ENCODE peak calls at places on chromosomes 3 and 15, in eight cellular contexts. B is mesendoderm; Y is OCI-LY7; W is heart right ventricle; L is hepatocyte; C is mucosa of descending colon; P is CD8-positive, alpha-beta memory T cell; O is GM23338. N is an unnamed sample.

GRCh38 chr3:30610702-30611410 is 4.5 kb downstream of the TGFBR2 start:
- DNase-seq in Y (no peak), W (no peak), L (no peak), C (no peak), B (no peak), P (no peak), O (no peak), N (no peak)

GRCh38 chr3:114344492-114344891 is 50.7 kb downstream of the TIGIT start:
- DNase-seq in B (no peak), W (no peak), Y (no peak), O (no peak), L (no peak), P (no peak), C (no peak), N (no peak)

GRCh38 chr3:20197775-20198174 is 11.8 kb upstream of the SGO1 start:
- DNase-seq in B (peak; percentile 22), O (no peak), Y (no peak), C (no peak), L (peak; percentile 71), P (no peak), W (no peak), N (peak; percentile 92)

GRCh38 chr3:168534761-168535160 is 439.0 kb upstream of the GOLIM4 start:
- DNase-seq in P (no peak), Y (no peak), B (peak; percentile 79), L (no peak), C (no peak), W (no peak), O (peak; percentile 33), N (no peak)

GRCh38 chr3:31048143-31048542 is 153.7 kb upstream of the GADL1 start:
- DNase-seq in O (no peak), Y (no peak), W (no peak), L (no peak), B (no peak), C (no peak), P (no peak), N (no peak)

GRCh38 chr15:60374628-60375081 is 23.1 kb downstream of the ANXA2 start:
- DNase-seq in Y (no peak), B (peak; percentile 92), C (no peak), O (peak; percentile 65), W (no peak), P (no peak), L (peak; percentile 90), N (peak; percentile 35)

GRCh38 chr3:164897335-164897734 is 181.0 kb downstream of the SI start:
- DNase-seq in C (no peak), W (no peak), O (no peak), L (no peak), B (no peak), Y (no peak), P (no peak), N (peak; percentile 5)

GRCh38 chr15:57972801-57973311 is 92.7 kb downstream of the ALDH1A2 start:
- DNase-seq in B (no peak), Y (no peak), P (no peak), C (no peak), L (no peak), W (no peak), O (no peak), N (no peak)

DNA sequence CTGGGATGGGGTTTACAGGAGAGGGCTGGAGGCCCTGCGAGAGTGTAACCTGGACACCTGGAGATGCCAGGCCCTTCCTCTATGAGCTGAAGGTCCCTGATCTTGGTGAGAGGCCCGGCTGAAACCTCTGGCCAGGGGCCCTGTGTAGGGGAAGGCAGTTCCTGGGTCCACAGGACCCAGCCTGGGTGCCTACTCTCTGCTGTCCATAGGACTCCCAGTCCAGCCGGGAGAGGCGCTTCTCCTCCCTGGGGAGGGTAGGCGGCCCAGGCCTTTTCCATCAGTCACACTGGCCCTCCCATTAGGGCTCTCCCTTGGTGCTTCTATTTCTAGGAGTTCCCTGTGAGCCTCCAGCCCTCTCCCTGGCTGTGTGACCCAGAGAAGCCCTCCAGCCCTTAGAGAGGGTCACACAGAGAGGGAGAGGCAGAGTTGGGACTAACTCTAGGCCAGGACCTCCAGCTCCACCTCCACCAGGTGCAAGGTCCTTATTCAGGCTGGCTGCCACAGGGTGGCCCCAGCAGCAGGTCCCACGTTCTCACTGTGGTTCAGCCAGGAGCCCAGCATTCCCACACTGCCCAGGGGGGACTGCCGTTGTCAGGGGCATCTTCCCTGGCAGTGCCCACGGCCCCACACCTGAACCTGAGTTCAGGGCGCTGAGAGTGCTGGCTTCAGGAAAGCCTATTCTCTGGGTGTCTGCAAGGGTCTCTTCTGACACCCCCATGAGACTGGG is 146.8 kb downstream of the SMAD6 start:
- DNase-seq in B (no peak), L (no peak), P (no peak), C (no peak), W (no peak), O (no peak), Y (no peak), N (no peak)
- H3K4me1 ChIP-seq in B (peaks cover 8% of the 10 kb centered on the region), L (peaks cover 40% of the 10 kb centered on the region), P (no peaks in the 10 kb centered on the region), C (peaks cover 13% of the 10 kb centered on the region), W (peaks cover 53% of the 10 kb centered on the region), O (no peaks in the 10 kb centered on the region), Y (peaks cover 3% of the 10 kb centered on the region), N (peaks cover 2% of the 10 kb centered on the region)

GRCh38 chr15:70109982-70110381 is 12.3 kb upstream of the TLE3 start:
- DNase-seq in L (no peak), O (no peak), B (no peak), W (no peak), C (no peak), P (no peak), Y (no peak), N (no peak)

GRCh38 chr15:70113304-70113700 is 15.6 kb upstream of the TLE3 start:
- DNase-seq in W (no peak), L (no peak), O (no peak), Y (no peak), P (no peak), B (no peak), C (peak; percentile 73), N (no peak)

GRCh38 chr15:70112018-70112395 is 14.3 kb upstream of the TLE3 start:
- DNase-seq in L (no peak), O (no peak), B (no peak), Y (no peak), C (no peak), W (no peak), P (no peak), N (peak; percentile 32)

GRCh38 chr15:70109522-70109921 is 11.8 kb upstream of the TLE3 start:
- DNase-seq in P (no peak), W (no peak), Y (no peak), C (no peak), B (no peak), L (no peak), O (no peak), N (no peak)

DNA sequence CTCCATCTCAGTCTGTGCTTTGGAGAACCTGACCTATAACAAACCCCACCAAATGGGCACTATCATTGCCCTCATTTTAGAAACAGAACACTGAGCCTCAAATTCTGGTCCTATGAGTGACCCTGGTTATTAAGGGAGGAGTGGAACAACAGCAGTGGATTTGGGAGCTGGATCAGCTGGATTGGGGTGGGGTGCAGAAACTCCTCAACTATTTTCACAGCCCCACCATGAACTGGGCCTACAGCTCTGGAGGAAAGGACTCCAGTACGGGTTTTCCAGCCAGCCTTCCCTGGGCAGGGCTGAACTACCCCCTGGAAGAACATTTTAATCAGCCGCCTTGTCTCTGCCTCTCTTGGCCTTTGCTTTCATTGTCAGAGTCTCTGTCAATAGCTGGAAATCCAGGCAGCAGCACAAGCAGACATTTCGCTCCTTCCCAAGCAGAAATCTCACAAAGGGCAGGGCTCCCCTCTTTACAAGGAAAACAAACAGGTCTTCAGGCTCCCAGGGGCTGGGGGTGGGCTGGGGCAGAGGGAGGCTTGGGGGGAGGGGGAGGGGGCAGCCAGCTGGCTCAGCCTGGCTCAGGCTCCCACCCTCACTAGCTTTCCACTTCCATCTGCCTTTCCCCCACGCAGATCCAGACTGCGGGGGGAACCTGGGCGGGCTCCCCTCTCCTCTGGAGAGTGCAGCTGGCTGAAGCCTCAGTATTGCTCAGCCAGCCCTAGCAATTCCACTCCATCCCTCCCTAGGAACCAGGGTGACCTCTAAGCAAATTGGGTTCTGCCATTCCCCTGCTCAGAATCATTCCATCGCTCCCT is 13.7 kb upstream of the TLE3 start:
- DNase-seq in P (no peak), O (peak; percentile 93), B (peak; percentile 97), L (peak; percentile 85), W (peak; percentile 90), Y (peak; percentile 40), C (no peak), N (peak; percentile 85)
- H3K4me1 ChIP-seq in P (no peaks in the 10 kb centered on the region), O (peaks cover 12% of the 10 kb centered on the region), B (peaks cover 16% of the 10 kb centered on the region), L (peaks cover 8% of the 10 kb centered on the region), W (peaks cover 26% of the 10 kb centered on the region), Y (peaks cover 9% of the 10 kb centered on the region), C (peaks cover 11% of the 10 kb centered on the region), N (peaks cover 9% of the 10 kb centered on the region)

DNA sequence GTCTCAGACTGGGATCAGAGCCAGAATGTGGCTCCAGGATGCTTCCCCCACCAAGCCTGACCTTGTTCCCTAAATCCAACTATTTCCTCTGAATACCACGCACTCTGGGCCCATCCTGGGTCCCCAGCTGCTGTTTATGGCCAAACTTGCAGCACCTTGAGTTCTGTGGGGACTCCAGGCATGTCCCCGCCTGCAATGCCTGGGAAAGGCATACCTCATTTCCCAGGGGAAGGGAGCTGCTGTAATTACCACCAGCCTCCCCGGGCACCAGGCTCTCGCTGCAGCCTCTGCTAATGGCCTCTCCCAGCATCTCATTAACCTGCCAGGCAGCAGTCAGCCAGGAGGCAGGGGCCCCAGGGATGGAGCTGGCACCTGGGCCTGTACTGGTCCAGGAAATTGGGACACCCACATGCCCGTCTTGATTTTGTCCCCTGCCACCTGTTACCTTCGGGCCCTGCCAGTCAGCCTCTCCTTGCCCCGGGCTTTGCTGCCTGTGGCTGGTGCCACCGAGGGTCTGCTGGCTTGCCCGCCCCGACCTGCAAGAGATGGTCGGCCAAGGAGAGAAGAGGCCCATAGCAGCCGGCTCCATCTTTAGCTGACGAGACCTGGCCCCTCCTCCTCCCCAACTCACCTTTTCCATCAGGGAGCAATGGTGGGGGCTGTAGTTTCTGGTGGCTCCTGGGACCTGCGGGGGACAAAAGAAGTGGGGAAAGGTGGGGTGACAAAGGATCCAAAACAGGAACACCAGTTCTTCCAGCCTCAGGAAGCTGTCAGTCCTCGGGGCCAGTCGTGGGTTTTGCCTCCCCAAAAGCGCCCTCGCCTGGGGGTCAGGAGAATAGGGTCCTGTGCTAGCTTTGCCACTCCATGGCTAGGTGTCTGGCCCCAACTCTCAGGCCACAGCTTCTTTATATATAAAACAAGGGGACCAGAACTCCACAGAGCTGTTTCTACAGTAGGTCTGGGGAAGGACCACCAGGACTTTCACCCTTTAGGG is 4.3 kb downstream of the CCDC9B start:
- DNase-seq in B (no peak), P (no peak), C (peak; percentile 48), O (peak; percentile 72), W (no peak), L (no peak), Y (peak; percentile 30), N (no peak)
- H3K4me1 ChIP-seq in B (no peaks in the 10 kb centered on the region), P (peaks cover 23% of the 10 kb centered on the region), C (peaks cover 41% of the 10 kb centered on the region), O (peaks cover 4% of the 10 kb centered on the region), W (peaks cover 100% of the 10 kb centered on the region), L (peaks cover 46% of the 10 kb centered on the region), Y (peaks cover 13% of the 10 kb centered on the region), N (peaks cover 11% of the 10 kb centered on the region)

DNA sequence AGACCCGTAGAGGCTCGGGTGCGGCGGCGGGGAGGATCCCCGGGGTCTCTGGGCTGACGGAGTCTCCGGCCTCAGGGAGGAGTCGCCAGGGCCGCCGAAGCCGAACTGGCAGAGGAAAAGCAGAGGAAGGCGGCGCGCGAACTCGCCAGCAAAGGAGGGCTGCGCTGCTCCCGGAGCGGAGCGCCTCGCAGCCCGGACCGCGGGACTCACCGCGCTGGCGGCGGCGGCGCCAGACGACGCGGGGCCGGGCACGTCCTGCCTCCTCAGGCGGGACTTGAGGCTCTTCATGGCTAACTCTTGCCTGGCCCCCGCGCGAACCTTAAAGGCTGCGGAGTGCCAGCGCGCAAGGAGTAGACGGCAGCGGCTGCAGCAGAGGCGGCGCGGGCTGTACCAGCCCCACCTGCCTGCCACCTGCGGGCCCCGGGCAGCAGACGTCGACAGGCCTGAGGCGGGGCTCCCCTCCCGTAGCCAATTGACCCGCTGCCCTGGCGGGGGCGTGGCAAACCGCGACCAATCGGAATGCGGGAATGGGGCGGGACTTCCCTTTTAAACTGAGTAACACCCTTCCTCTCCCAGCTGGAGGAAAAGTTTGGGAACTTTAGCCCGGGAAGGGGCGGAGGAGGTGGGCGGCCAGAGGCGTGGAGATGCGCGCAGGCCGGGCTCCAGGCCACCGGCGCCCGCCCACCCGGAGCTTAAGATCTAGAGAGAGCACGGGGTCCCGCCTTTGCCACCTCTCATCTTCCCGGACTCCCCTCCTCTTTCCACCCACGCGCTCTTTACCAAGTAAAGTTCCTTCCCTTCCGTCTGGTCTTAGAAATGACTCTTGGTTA is at the start of gene UACA:
- DNase-seq in C (peak; percentile 95), P (peak; percentile 16), Y (no peak), W (peak; percentile 98), O (peak; percentile 99), B (peak; percentile 99), L (peak; percentile 98), N (peak; percentile 97)
- H3K4me1 ChIP-seq in C (peaks cover 6% of the 10 kb centered on the region), P (peaks cover 16% of the 10 kb centered on the region), Y (no peaks in the 10 kb centered on the region), W (peaks cover 67% of the 10 kb centered on the region), O (peaks cover 26% of the 10 kb centered on the region), B (no peaks in the 10 kb centered on the region), L (peaks cover 6% of the 10 kb centered on the region), N (peaks cover 3% of the 10 kb centered on the region)